ENCODE peak calls at places on chromosomes 2 and 18, in five cellular contexts. J is adrenal gland, R is upper lobe of right lung, W is foreskin keratinocyte, H is K562. Y is an unnamed sample. For H3K4me1, the result is how much of the 10 kb centered on the place peaks cover.

GRCh38 chr2:128321421-128321775 is 2.7 kb upstream of the HS6ST1 start:
- DNase-seq in J (no peak), W (no peak), H (no peak), R (no peak), Y (peak)

GRCh38 chr18:47204908-47205522 is 28.9 kb upstream of the IER3IP1 start:
- DNase-seq in H (peak), J (peak), W (peak), R (no peak), Y (no peak)

GRCh38 chr2:150939087-150939486 is 322.6 kb downstream of the RBM43 start:
- DNase-seq in W (no peak), H (no peak), J (no peak), R (no peak), Y (no peak)

GRCh38 chr2:99878951-99879350 is 263.4 kb downstream of the AFF3 start:
- DNase-seq in R (no peak), H (no peak), J (no peak), W (peak), Y (no peak)

GRCh38 chr2:105803337-105803736 is 58.6 kb downstream of the NCK2 start:
- DNase-seq in J (no peak), W (no peak), H (no peak), R (no peak), Y (no peak)

GRCh38 chr2:37568565-37568964 is 102.9 kb downstream of the CDC42EP3 start:
- DNase-seq in R (no peak), H (peak), W (no peak), J (no peak), Y (no peak)

GRCh38 chr2:182134201-182134600 is 148.5 kb downstream of the PPP1R1C start:
- DNase-seq in J (no peak), W (no peak), R (no peak), H (no peak), Y (no peak)

GRCh38 chr2:163475815-163476214 is 260.0 kb downstream of the FIGN start:
- DNase-seq in H (no peak), W (no peak), R (no peak), J (no peak), Y (no peak)

GRCh38 chr2:26757873-26758789 is 6.0 kb upstream of the SLC35F6 start:
- DNase-seq in H (peak), J (peak), W (peak), R (no peak), Y (no peak)

GRCh38 chr18:42860011-42860410 is 255.5 kb downstream of the RIT2 start:
- DNase-seq in J (no peak), H (no peak), W (no peak), R (no peak), Y (no peak)

GRCh38 chr18:65439184-65439583 is 311.6 kb upstream of the CDH7 start:
- DNase-seq in J (no peak), H (no peak), W (no peak), R (no peak), Y (no peak)

GRCh38 chr2:45759310-45759851 is 107.9 kb downstream of the PRKCE start:
- DNase-seq in W (peak), R (no peak), J (no peak), H (no peak), Y (no peak)

GRCh38 chr2:216463148-216463547 is 35.5 kb upstream of the RPL37A start:
- DNase-seq in R (no peak), J (no peak), H (no peak), W (no peak), Y (no peak)

GRCh38 chr18:21602302-21602592 is 1.7 kb upstream of the ESCO1 start:
- DNase-seq in W (no peak), R (no peak), H (no peak), J (peak), Y (no peak)

GRCh38 chr18:3773303-3773702 is 323.3 kb downstream of the TGIF1 start:
- DNase-seq in H (no peak), J (no peak), W (no peak), R (no peak), Y (no peak)

GRCh38 chr2:27220091-27220490 is 2.9 kb downstream of the CAD start:
- DNase-seq in J (no peak), R (peak), W (no peak), H (no peak), Y (no peak)

GRCh38 chr18:76307293-76307690 is 187.8 kb downstream of the ZNF516 start:
- DNase-seq in R (no peak), J (no peak), W (no peak), H (no peak), Y (no peak)
- H3K4me1 ChIP-seq in R (under half), J (under half), W (under half), H (under half), Y (under half)

DNA sequence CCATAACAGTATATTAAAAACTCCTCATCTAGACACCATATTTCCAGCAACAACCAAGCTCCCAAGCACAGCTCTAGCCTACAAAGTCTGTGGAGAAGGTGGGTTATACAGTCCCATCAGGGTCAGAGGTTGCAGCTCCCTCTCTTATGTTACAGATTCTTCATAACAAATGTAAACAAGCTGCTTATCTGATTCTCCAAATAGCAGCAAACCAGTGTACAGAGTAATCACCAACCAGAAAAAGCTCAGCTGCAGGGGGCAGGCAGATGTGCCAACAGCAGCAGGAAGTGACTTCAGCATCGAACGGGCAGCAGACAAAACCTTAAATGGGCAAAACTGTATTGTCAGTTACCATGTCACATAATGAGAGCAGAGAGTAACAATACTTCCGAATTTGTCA is 52.9 kb upstream of the NABP1 start:
- DNase-seq in J (peak), H (no peak), W (no peak), R (peak), Y (no peak)
- H3K4me1 ChIP-seq in J (under half), H (under half), W (under half), R (under half), Y (under half)

GRCh38 chr2:110748489-110748867 is 16.1 kb downstream of the ACOXL start:
- DNase-seq in W (no peak), J (no peak), H (no peak), R (no peak), Y (no peak)
- H3K4me1 ChIP-seq in W (under half), J (under half), H (under half), R (under half), Y (under half)

DNA sequence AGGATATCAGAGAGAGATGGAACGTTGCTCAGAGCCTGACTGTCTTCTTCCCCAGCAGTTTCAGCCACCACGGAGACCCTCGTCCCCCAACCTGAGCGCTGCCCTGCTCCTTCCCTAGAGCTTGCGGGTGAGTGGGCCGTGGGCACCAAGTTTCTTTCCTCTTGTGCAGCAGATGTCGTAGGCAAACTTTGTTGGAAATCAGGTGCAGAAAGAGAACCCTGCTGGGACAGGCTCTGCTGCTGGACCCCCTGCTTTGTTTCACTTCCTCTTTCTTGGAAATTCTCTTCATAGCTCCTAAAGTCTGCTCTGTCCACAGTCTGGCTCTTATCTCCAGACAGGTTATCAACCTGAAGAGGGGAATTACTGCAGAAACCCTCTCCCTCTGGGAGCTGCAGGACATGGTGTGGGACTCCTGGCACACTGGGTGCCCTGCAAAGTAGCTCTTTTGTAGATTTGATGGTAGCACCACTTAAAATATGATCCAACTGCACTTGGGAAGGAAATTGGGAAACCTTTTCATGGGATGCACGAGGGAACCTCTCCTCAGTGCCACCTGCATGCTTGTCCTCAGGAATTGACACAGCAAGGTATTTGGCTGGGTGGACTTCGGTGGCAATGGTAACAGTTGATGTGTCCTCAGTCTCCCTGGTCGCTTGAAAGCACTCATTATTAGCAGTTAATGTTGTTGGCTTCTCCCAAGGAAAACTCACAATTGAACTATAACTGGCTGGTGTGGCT is 92.2 kb downstream of the ALPK2 start:
- DNase-seq in R (no peak), J (no peak), W (no peak), H (no peak), Y (no peak)
- H3K4me1 ChIP-seq in R (under half), J (under half), W (under half), H (under half), Y (under half)

DNA sequence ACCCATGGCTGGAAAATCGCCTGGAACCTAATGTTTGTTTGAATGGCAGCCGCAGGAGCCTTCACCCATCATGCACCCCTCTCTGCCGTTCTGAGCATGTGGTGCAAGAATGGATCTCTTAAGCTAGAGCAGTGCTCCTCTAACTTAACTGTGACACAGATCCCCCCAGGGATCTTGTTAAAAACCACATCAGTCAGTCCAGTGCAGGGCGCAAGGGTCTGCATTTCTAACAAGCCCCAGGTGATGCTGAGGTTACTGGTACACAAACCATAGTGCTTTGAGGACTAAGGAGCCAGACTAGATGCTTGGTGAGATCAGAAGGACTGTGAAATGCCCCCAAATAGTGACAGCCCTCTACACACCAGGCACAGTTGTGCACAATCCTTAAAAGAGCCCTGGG is 87.1 kb upstream of the KCTD1 start:
- DNase-seq in H (no peak), R (no peak), W (no peak), J (no peak), Y (no peak)
- H3K4me1 ChIP-seq in H (under half), R (under half), W (under half), J (under half), Y (under half)

GRCh38 chr2:233251306-233252116 is at the start of gene ATG16L1:
- DNase-seq in R (peak), H (peak), J (peak), W (peak), Y (peak)

GRCh38 chr2:233250985-233251305 is 528 bp upstream of the ATG16L1 start:
- DNase-seq in W (no peak), J (no peak), H (no peak), R (no peak), Y (no peak)

GRCh38 chr2:233255151-233255550 is 3.7 kb downstream of the ATG16L1 start:
- DNase-seq in H (no peak), W (no peak), R (no peak), J (no peak), Y (no peak)

GRCh38 chr2:233250568-233250967 is 905 bp upstream of the ATG16L1 start:
- DNase-seq in H (no peak), J (no peak), R (no peak), W (no peak), Y (no peak)

DNA sequence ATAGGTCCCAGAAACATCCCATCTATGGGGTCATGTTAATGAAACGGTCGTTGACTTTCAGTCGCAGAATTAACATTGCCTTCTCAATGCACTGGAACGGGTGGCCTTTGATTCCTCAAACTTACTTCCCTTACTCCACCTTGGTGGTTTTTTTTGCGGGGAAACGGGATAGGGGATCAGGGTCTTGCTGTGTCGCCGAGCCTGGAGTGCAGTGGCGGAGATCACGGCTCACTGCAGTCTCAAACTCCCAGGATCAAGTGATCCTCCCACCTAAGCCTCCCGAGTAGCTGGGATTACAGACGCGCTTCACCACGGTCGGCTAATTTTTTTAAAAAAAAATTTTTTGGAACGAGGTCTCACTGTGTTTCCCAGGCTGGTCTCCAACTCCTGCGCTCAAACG is 754 bp downstream of the ATG16L1 start:
- DNase-seq in R (no peak), W (peak), H (no peak), J (no peak), Y (no peak)
- H3K4me1 ChIP-seq in R (under half), W (under half), H (under half), J (under half), Y (under half)